ENCODE peak calls at places on chromosomes 12 and 14, in five cellular contexts. I is brain microvascular endothelial cell, P is K562, H is cardiac muscle cell, R is lower leg skin. S is an unnamed sample.

GRCh38 chr12:42014972-42015371 is 129.7 kb downstream of the GXYLT1 start:
- DNase-seq in I (no peak), P (no peak), H (no peak), R (no peak), S (no peak)

GRCh38 chr12:57897296-57897974 is 43.9 kb upstream of the ATP23 start:
- DNase-seq in I (no peak), P (no peak), H (no peak), R (no peak), S (no peak)

GRCh38 chr12:52876371-52876770 is 27.6 kb upstream of the KRT78 start:
- DNase-seq in I (no peak), P (no peak), H (no peak), R (no peak), S (no peak)

GRCh38 chr12:19251481-19251880 is 121.9 kb downstream of the PLEKHA5 start:
- DNase-seq in I (no peak), P (no peak), H (peak; percentile 54), R (no peak), S (no peak)

GRCh38 chr14:40213701-40214100 is 781.5 kb upstream of the FBXO33 start:
- DNase-seq in I (no peak), P (no peak), H (no peak), R (no peak), S (no peak)

GRCh38 chr14:100498068-100498467 is 89.1 kb downstream of the BEGAIN start:
- DNase-seq in I (no peak), P (no peak), H (no peak), R (no peak), S (no peak)

GRCh38 chr14:92867246-92867925 is 55.6 kb upstream of the CHGA start:
- DNase-seq in I (no peak), P (no peak), H (no peak), R (no peak), S (no peak)

GRCh38 chr12:25755681-25756260 is 202.7 kb upstream of the LMNTD1 start:
- DNase-seq in I (peak; percentile 52), P (no peak), H (peak; percentile 13), R (no peak), S (no peak)

GRCh38 chr14:95374262-95374997 is 54.7 kb upstream of the CLMN start:
- DNase-seq in I (no peak), P (no peak), H (no peak), R (no peak), S (no peak)

GRCh38 chr12:22410497-22410896 is 76.0 kb upstream of the ST8SIA1 start:
- DNase-seq in I (no peak), P (no peak), H (no peak), R (no peak), S (no peak)

GRCh38 chr12:111410229-111411186 is 4.8 kb downstream of the SH2B3 start:
- DNase-seq in I (no peak), P (no peak), H (peak; percentile 52), R (no peak), S (no peak)

GRCh38 chr12:67885370-67886169 is 103.7 kb upstream of the IFNG-AS1 start:
- DNase-seq in I (no peak), P (no peak), H (peak; percentile 9), R (no peak), S (peak; percentile 30)

GRCh38 chr12:97159397-97159796 is 252.3 kb downstream of the NEDD1 start:
- DNase-seq in I (no peak), P (no peak), H (no peak), R (no peak), S (no peak)

GRCh38 chr12:111093428-111094142 is 173.2 kb upstream of the MYL2 start:
- DNase-seq in I (no peak), P (no peak), H (no peak), R (no peak), S (no peak)

GRCh38 chr12:130013771-130014484 is 110.1 kb upstream of the TMEM132D start:
- DNase-seq in I (peak; percentile 69), P (peak; percentile 76), H (peak; percentile 13), R (no peak), S (no peak)

GRCh38 chr12:97960741-97961608 is 498.4 kb downstream of the RMST start:
- DNase-seq in I (no peak), P (peak; percentile 29), H (peak; percentile 22), R (no peak), S (no peak)

GRCh38 chr14:23514009-23514962 is 37.3 kb downstream of the ZFHX2 start:
- DNase-seq in I (no peak), P (no peak), H (no peak), R (no peak), S (no peak)

GRCh38 chr12:21054334-21054733 is 76.7 kb upstream of the SLCO1B1 start:
- DNase-seq in I (peak; percentile 78), P (no peak), H (peak; percentile 5), R (no peak), S (no peak)

GRCh38 chr12:62575036-62575435 is 108.4 kb downstream of the MON2 start:
- DNase-seq in I (no peak), P (no peak), H (no peak), R (no peak), S (no peak)

GRCh38 chr14:99402283-99402648 is 78.4 kb downstream of the SETD3 start:
- DNase-seq in I (no peak), P (no peak), H (no peak), R (no peak), S (no peak)

GRCh38 chr12:110935588-110935987 is 15.2 kb upstream of the MYL2 start:
- DNase-seq in I (no peak), P (no peak), H (no peak), R (peak; percentile 25), S (no peak)

GRCh38 chr12:3277261-3277943 is 200.2 kb downstream of the TSPAN9 start:
- DNase-seq in I (no peak), P (no peak), H (no peak), R (no peak), S (no peak)

GRCh38 chr14:89162586-89162985 is 254.4 kb downstream of the FOXN3 start:
- DNase-seq in I (no peak), P (no peak), H (no peak), R (no peak), S (no peak)

GRCh38 chr14:76931629-76932402 is 96.7 kb downstream of the IRF2BPL start:
- DNase-seq in I (no peak), P (no peak), H (no peak), R (no peak), S (no peak)

GRCh38 chr14:53663709-53664108 is 292.9 kb downstream of the BMP4 start:
- DNase-seq in I (peak; percentile 18), P (no peak), H (peak; percentile 46), R (no peak), S (no peak)

GRCh38 chr14:26939756-26940155 is 341.9 kb upstream of the NOVA1 start:
- DNase-seq in I (no peak), P (no peak), H (no peak), R (no peak), S (no peak)

GRCh38 chr14:53929871-53930685 is 26.5 kb downstream of the BMP4 start:
- DNase-seq in I (no peak), P (peak; percentile 8), H (no peak), R (no peak), S (no peak)

GRCh38 chr12:4379410-4379809 is at the start of gene FGF23:
- DNase-seq in I (peak; percentile 22), P (peak; percentile 19), H (peak; percentile 43), R (no peak), S (peak; percentile 12)

GRCh38 chr12:4387607-4388006 is 8.1 kb upstream of the FGF23 start:
- DNase-seq in I (no peak), P (no peak), H (no peak), R (no peak), S (no peak)

GRCh38 chr12:4386756-4387155 is 7.2 kb upstream of the FGF23 start:
- DNase-seq in I (no peak), P (no peak), H (no peak), R (no peak), S (no peak)

GRCh38 chr12:4380332-4380731 is 820 bp upstream of the FGF23 start:
- DNase-seq in I (no peak), P (no peak), H (no peak), R (no peak), S (no peak)

DNA sequence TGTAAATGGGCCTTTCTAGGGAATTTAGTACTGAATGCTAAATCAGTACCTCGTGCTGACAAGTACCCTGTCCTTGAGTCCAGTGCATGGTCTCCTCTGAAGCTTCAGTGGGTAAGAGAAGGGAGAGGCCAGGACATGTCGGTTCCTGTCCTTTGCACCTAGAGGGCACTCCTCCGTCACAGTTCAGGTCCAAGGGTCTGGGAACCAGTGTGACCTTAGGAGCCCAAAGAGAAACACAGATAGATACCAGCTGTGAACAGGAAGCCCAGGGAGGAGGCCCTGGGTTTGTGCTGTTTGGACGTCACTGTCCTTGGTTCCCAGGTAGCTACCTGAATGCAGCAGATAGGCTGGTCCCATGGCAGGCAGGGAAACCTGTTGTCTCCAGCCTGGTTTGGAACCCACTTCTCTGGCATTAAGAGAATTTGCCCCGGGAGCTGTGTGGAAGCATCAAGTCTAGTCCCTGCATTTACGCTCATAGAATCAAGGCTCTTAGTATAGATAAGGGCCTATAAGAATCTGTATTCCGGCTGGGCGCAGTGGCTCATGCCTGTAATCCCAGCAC is 3.9 kb upstream of the FGF23 start:
- DNase-seq in I (no peak), P (peak; percentile 35), H (no peak), R (no peak), S (no peak)
- TF ChIP-seq CTCF in I (no peak), P (peak; percentile 63), H (no peak), R (no peak), S (no peak)

GRCh38 chr14:60184597-60185555 is 19.7 kb upstream of the DHRS7 start:
- DNase-seq in I (no peak), P (no peak), H (peak; percentile 14), R (no peak), S (peak; percentile 56)
- H3K4me3 ChIP-seq in I (no peak overlapping the region), P (no peak overlapping the region), H (no peak overlapping the region), R (no peak overlapping the region), S (no peak overlapping the region)

GRCh38 chr12:44465139-44465538 is 411.0 kb downstream of the NELL2 start:
- DNase-seq in I (no peak), P (no peak), H (no peak), R (no peak), S (no peak)
- TF ChIP-seq CTCF in I (peak; percentile 8), P (no peak), H (no peak), R (no peak), S (peak; percentile 54)

DNA sequence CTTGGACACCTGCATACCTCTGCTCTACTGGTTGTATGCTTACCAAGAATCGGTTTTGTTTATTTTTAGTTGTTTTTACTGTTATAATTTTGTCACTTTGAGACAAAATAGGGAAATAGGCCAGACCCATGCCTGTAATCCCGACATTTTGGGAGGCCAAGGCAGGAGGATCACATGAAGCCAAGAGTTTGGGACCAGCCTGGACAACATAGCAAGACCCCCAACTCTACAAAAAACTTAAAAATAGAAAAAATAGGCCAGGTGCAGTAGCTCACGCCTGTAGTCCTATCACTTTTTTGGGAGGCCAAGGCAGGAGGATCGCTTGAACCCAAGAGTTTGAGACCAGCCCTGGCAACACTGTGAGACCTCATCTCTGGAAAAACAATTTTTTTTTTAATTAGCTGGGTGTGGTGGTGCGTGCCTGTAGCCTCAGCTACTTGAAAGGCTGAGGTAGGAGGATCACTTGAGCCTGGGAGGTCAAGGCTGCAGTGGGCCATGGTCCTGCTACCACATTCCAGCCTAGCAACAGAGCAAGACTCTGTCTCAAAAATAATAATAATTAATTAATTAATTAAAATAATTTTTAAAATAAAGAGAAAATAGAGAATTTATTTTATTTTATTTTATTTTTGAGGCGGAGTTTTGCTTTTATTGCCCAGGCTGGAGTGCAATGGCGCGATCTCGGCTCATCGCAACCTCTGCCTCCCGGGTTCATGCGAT is 1.3 kb upstream of the MRPS35 start:
- DNase-seq in I (no peak), P (no peak), H (no peak), R (no peak), S (no peak)
- H3K4me3 ChIP-seq in I (peak overlapping the region; percentile 100), P (no peak overlapping the region), H (no peak overlapping the region), R (no peak overlapping the region), S (peak overlapping the region; percentile 98)

GRCh38 chr12:115895247-115895646 is 382.2 kb downstream of the MED13L start:
- DNase-seq in I (no peak), P (peak; percentile 61), H (no peak), R (peak; percentile 6), S (no peak)
- TF ChIP-seq CTCF in I (peak; percentile 69), P (peak; percentile 59), H (peak; percentile 39), R (no peak), S (no peak)

S was measured in retinal pigment epithelial cell.